ENCODE peak calls at places on chromosomes 4 and X, in six cellular contexts. H is HCT116, V is lower lobe of right lung, T is fibroblast of lung, O is brain microvascular endothelial cell, R is GM23338. Q is an unnamed sample. For H3K27me3, the result is how much of the 10 kb centered on the place peaks cover.

GRCh38 chr4:183335369-183335940 is 13.2 kb upstream of the CLDN24 start:
- DNase-seq in R (no peak), O (peak), H (peak), V (no peak), T (peak), Q (no peak)

GRCh38 chr4:142285222-142285583 is 560.9 kb downstream of the INPP4B start:
- DNase-seq in O (no peak), H (no peak), V (no peak), R (no peak), T (no peak), Q (no peak)

GRCh38 chr4:99062120-99062519 is 26.5 kb downstream of the ADH5 start:
- DNase-seq in V (no peak), O (no peak), T (peak), R (no peak), H (no peak), Q (no peak)

GRCh38 chrX:48580662-48581061 is 6.4 kb downstream of the RBM3 start:
- DNase-seq in V (no peak), H (no peak), O (no peak), T (no peak), R (peak), Q (no peak)

GRCh38 chr4:68589790-68590189 is 13.7 kb upstream of the UGT2B17 start:
- DNase-seq in H (no peak), R (peak), O (no peak), V (no peak), T (no peak), Q (no peak)

GRCh38 chr4:86558258-86558657 is 35.9 kb upstream of the PTPN13 start:
- DNase-seq in H (no peak), V (no peak), O (no peak), R (no peak), T (no peak), Q (no peak)

GRCh38 chrX:54920610-54921426 is at the start of gene TRO:
- DNase-seq in O (no peak), T (peak), R (peak), V (no peak), H (no peak), Q (no peak)

GRCh38 chr4:93334003-93334402 is 494.6 kb upstream of the ATOH1 start:
- DNase-seq in O (no peak), H (no peak), V (no peak), T (no peak), R (no peak), Q (no peak)

GRCh38 chrX:9730078-9730477 is 35.6 kb downstream of the GPR143 start:
- DNase-seq in H (no peak), R (no peak), V (no peak), O (no peak), T (no peak), Q (no peak)

DNA sequence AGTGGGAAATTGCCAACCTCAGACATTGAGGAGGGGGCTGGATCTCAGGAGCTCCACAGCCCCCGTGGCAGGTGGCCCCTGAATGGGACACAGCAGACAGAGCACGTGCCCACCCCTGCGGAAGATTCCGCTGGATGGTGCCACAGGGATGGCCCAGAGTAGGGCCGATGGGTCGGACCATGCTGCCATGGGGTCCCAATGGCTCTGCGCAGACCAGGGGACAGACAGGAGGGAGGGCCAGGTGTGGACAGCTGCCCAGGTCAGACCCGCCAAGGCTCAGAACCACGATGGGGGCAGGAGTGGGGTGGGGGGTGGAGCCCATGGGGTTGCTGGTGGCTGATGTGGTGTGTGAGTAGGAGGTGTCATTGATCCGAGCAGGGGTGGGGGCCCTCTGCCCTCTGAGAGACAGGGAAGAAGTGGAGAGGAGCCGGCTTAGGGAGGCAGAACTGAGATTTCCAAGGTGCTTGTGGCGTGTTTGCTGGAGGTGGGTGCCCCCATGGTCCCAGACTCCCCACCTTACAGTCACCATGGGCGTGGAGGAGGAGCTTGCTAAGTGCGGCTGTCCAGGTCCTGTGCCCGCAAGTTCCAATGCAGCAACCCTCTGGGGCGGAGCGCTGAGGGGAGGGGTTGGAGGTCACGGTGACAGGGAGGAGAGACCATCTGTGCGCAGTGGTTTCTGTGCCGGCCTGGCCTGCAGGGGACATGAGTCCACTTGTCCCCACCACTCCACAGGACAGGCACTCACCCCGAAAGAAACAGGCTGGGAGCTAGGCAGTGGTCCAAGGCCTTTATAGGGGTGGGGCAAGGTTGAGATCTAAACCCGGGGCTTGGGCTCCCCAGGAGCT is 12.9 kb downstream of the SH3TC1 start:
- DNase-seq in R (no peak), V (no peak), T (no peak), H (no peak), O (no peak), Q (no peak)
- H3K27ac ChIP-seq in R (no peak), V (no peak), T (no peak), H (no peak), O (no peak), Q (no peak)

DNA sequence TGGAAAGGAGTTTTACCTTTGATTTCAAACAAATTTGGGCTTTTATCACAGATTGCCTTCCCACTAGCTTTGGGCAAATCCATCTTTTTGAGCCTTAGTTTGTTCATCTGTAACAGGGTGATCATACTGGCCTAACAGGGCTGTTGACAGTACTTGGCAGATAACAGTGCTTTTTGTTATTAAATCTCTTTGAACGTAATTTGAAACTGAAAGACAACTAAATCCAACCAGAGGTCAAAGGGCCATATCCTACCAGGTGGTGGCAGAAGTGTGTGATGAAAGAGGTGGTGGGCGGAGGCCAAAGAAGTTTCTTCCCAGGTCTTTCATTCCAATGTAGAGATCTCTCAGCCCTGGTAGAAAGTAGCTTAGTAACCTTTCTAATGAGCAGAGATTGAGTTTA is 35.2 kb upstream of the TADA2B start:
- DNase-seq in V (no peak), O (no peak), T (no peak), H (no peak), R (peak), Q (no peak)
- H3K27me3 ChIP-seq in V (under half), O (under half), T (under half), H (under half), R (under half), Q (under half)

GRCh38 chr4:127559981-127560380 is 72.8 kb upstream of the INTU start:
- DNase-seq in T (no peak), H (no peak), O (no peak), R (no peak), V (no peak), Q (no peak)

GRCh38 chr4:127549521-127549920 is 83.2 kb upstream of the INTU start:
- DNase-seq in V (no peak), R (no peak), T (peak), O (no peak), H (no peak), Q (no peak)

GRCh38 chr4:127558489-127559407 is 74.0 kb upstream of the INTU start:
- DNase-seq in V (no peak), T (no peak), O (no peak), R (no peak), H (no peak), Q (no peak)

GRCh38 chr4:127558088-127558487 is 74.7 kb upstream of the INTU start:
- DNase-seq in V (no peak), H (no peak), T (no peak), O (no peak), R (no peak), Q (no peak)

DNA sequence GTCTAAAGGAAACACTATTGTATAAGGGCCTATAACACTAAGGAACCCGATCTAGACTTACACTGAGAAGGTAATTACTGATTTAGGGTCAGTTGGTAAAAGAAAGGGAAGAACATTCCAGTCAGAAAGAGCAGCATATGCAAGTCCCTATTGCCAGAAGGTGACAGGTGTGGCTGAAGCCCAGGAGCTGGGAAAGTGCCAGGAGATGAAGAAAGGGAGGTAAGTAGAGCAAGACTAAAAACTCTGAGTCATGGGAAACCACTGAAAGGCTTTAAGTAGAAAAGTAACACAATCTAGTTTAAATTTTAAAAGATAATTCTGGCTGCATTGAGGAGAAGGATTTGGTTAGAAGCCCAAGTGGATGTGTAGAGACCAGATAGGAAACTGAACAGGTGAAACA is 77.7 kb upstream of the INTU start:
- DNase-seq in T (no peak), V (no peak), H (no peak), R (no peak), O (no peak), Q (no peak)
- TF ChIP-seq CTCF in T (no peak), V (no peak), H (no peak), R (no peak), O (no peak), Q (no peak)

DNA sequence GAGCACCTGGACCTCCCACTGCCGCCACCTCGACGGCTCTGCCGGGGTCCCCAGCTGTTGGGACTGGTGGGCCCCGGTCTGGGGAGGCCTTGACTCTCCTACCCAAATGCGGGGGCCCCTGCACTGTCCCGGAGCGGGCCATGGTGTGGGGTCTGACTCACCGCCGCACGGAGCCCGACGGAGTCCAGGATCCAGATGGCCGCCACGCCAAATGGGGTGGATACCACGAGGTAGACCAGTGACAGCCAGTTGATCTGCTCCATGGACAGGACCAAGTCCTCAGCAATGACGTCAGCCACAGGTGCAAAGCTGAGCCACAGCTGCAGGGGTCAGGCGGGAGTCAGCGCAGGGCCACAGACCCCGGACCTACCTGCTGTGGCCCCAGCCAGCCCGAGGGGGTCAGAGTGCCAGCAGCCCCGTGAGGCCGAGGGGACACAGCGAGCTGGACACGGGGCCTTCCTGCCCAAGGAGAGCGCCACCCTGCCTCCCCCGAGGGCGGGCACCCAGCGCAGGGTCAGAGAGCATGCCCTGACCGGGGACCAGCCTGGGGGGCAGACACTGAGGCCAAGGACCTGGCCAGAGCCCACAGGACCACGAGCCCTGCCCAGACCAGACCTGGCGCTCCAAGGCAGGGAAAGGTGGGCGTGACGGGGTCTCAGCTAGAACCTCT is 2.4 kb downstream of the SLC49A3 start:
- DNase-seq in T (no peak), R (no peak), H (no peak), V (no peak), O (no peak), Q (no peak)
- H3K27ac ChIP-seq in T (no peak), R (no peak), H (peak), V (peak), O (peak), Q (no peak)